ENCODE peak calls at places on chromosomes 3 and 15, in six cellular contexts. One of them, this sample, is unnamed.

GRCh38 chr3:129389572-129389937 is 38.9 kb downstream of the EFCAB12 start:
- DNase-seq in H1: no peak
- DNase-seq in mesenchymal stem cell: peak
- DNase-seq in neuronal stem cell: no peak
- DNase-seq in H9: no peak
- DNase-seq in IMR-90: peak
- DNase-seq in this sample: no peak

GRCh38 chr15:57555270-57555669 is 36.4 kb upstream of the MYZAP start:
- DNase-seq in H9: no peak
- DNase-seq in neuronal stem cell: no peak
- DNase-seq in H1: no peak
- DNase-seq in IMR-90: peak
- DNase-seq in mesenchymal stem cell: peak
- DNase-seq in this sample: no peak

GRCh38 chr3:183577336-183577735 is 21.8 kb upstream of the KLHL6 start:
- DNase-seq in H9: no peak
- DNase-seq in H1: no peak
- DNase-seq in IMR-90: no peak
- DNase-seq in mesenchymal stem cell: no peak
- DNase-seq in neuronal stem cell: no peak
- DNase-seq in this sample: no peak

GRCh38 chr3:111735271-111735758 is 123.8 kb upstream of the PHLDB2 start:
- DNase-seq in H9: no peak
- DNase-seq in mesenchymal stem cell: peak
- DNase-seq in neuronal stem cell: no peak
- DNase-seq in H1: no peak
- DNase-seq in IMR-90: peak
- DNase-seq in this sample: peak

GRCh38 chr3:186225603-186226002 is 116.7 kb upstream of the ETV5 start:
- DNase-seq in H9: no peak
- DNase-seq in neuronal stem cell: no peak
- DNase-seq in H1: no peak
- DNase-seq in IMR-90: no peak
- DNase-seq in mesenchymal stem cell: no peak
- DNase-seq in this sample: no peak

GRCh38 chr15:78767331-78767951 is 43.8 kb downstream of the ADAMTS7 start:
- DNase-seq in neuronal stem cell: no peak
- DNase-seq in mesenchymal stem cell: no peak
- DNase-seq in H9: no peak
- DNase-seq in IMR-90: no peak
- DNase-seq in H1: no peak
- DNase-seq in this sample: no peak

GRCh38 chr3:13004376-13004775 is 68.9 kb downstream of the IQSEC1 start:
- DNase-seq in H1: no peak
- DNase-seq in neuronal stem cell: no peak
- DNase-seq in H9: no peak
- DNase-seq in mesenchymal stem cell: no peak
- DNase-seq in IMR-90: no peak
- DNase-seq in this sample: no peak

GRCh38 chr3:136291302-136291701 is 41.2 kb downstream of the PCCB start:
- DNase-seq in H1: no peak
- DNase-seq in mesenchymal stem cell: no peak
- DNase-seq in IMR-90: no peak
- DNase-seq in neuronal stem cell: no peak
- DNase-seq in H9: no peak
- DNase-seq in this sample: no peak

GRCh38 chr15:80743189-80743833 is 35.9 kb upstream of the CEMIP start:
- DNase-seq in H9: no peak
- DNase-seq in neuronal stem cell: no peak
- DNase-seq in H1: no peak
- DNase-seq in IMR-90: peak
- DNase-seq in mesenchymal stem cell: peak
- DNase-seq in this sample: no peak

GRCh38 chr3:67515778-67516177 is 138.6 kb downstream of the SUCLG2 start:
- DNase-seq in neuronal stem cell: no peak
- DNase-seq in H9: peak
- DNase-seq in H1: no peak
- DNase-seq in IMR-90: no peak
- DNase-seq in mesenchymal stem cell: no peak
- DNase-seq in this sample: peak

GRCh38 chr15:71559098-71559497 is 251.3 kb upstream of the NR2E3 start:
- DNase-seq in neuronal stem cell: no peak
- DNase-seq in IMR-90: peak
- DNase-seq in H9: no peak
- DNase-seq in mesenchymal stem cell: peak
- DNase-seq in H1: no peak
- DNase-seq in this sample: no peak

DNA sequence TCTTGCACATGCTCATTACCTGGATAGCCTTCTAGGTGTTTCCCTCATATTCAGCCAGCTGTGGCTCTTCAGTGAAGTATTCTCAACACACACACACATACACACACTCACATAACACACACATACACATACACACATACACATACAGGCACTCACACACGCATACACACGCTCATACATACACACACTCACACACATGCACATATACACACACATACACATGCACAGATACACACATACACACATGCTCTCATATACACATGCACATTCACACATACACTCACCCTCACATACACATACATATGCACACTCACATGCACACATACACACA is 41.2 kb downstream of the GRK7 start:
- DNase-seq in H1: no peak
- DNase-seq in neuronal stem cell: no peak
- DNase-seq in H9: no peak
- DNase-seq in IMR-90: no peak
- DNase-seq in mesenchymal stem cell: no peak
- DNase-seq in this sample: no peak
- H3K23ac ChIP-seq in H1: no peak
- H3K23ac ChIP-seq in neuronal stem cell: no peak
- H3K23ac ChIP-seq in H9: peak
- H3K23ac ChIP-seq in IMR-90: no peak
- H3K23ac ChIP-seq in mesenchymal stem cell: no peak
- H3K23ac ChIP-seq in this sample: no peak

DNA sequence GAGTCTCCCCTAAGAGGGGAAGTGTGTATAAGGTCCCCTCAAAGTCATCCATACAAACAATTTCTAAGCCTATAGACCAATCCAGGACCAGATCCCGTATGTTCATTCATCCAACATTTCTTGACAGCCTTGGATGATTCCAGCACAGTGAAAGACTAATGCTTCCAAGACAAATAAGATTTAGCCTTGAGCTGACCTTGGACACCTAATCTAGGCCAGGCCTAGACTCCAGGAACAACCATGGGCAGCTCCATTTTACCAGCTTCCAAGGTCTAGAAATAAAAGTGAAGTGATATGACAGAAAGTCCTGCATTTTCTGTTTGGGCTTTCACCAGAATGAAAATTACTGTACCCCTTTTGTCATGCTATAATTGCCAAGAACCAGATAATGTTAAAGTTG is 67.9 kb upstream of the BCL6 start:
- DNase-seq in mesenchymal stem cell: no peak
- DNase-seq in neuronal stem cell: no peak
- DNase-seq in IMR-90: no peak
- DNase-seq in H9: no peak
- DNase-seq in H1: no peak
- DNase-seq in this sample: no peak
- H2BK5ac ChIP-seq in mesenchymal stem cell: no peak
- H2BK5ac ChIP-seq in neuronal stem cell: no peak
- H2BK5ac ChIP-seq in IMR-90: no peak
- H2BK5ac ChIP-seq in H9: no peak
- H2BK5ac ChIP-seq in H1: no peak
- H2BK5ac ChIP-seq in this sample: no peak

GRCh38 chr3:128267541-128267940 is 114.3 kb downstream of the EEFSEC start:
- DNase-seq in mesenchymal stem cell: no peak
- DNase-seq in IMR-90: no peak
- DNase-seq in H9: peak
- DNase-seq in H1: no peak
- DNase-seq in neuronal stem cell: no peak
- DNase-seq in this sample: no peak

GRCh38 chr3:128270559-128271492 is 117.5 kb downstream of the EEFSEC start:
- DNase-seq in H9: peak
- DNase-seq in H1: peak
- DNase-seq in mesenchymal stem cell: no peak
- DNase-seq in neuronal stem cell: no peak
- DNase-seq in IMR-90: no peak
- DNase-seq in this sample: peak

GRCh38 chr3:128269131-128269775 is 116.0 kb downstream of the EEFSEC start:
- DNase-seq in IMR-90: no peak
- DNase-seq in H9: peak
- DNase-seq in H1: peak
- DNase-seq in mesenchymal stem cell: no peak
- DNase-seq in neuronal stem cell: no peak
- DNase-seq in this sample: no peak

GRCh38 chr3:128271536-128272332 is 118.5 kb downstream of the EEFSEC start:
- DNase-seq in H1: peak
- DNase-seq in mesenchymal stem cell: no peak
- DNase-seq in IMR-90: no peak
- DNase-seq in neuronal stem cell: no peak
- DNase-seq in H9: no peak
- DNase-seq in this sample: no peak

DNA sequence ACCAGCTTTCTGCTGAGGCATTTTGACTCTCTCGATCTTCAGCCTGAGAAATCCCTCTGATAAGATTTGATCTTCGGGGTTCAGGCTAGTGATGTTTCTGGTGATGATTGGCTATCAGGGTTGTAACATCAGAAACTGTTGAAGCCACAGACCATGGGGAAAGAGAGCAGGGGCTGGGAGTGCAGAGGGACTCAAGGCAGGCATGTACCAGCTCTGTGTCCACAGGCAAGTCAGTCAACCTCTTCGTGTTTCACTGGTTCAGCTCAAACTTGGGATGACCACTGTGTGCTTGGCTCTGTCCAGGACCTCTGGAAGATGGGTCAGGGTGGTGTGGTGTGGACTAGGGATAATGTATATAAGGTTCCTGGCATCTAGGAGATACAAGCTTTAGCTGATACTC is 116.5 kb downstream of the EEFSEC start:
- DNase-seq in mesenchymal stem cell: no peak
- DNase-seq in neuronal stem cell: no peak
- DNase-seq in IMR-90: no peak
- DNase-seq in H9: no peak
- DNase-seq in H1: no peak
- DNase-seq in this sample: no peak
- H2AK5ac ChIP-seq in mesenchymal stem cell: no peak
- H2AK5ac ChIP-seq in neuronal stem cell: no peak
- H2AK5ac ChIP-seq in IMR-90: no peak
- H2AK5ac ChIP-seq in H9: no peak
- H2AK5ac ChIP-seq in H1: peak
- H2AK5ac ChIP-seq in this sample: no peak

DNA sequence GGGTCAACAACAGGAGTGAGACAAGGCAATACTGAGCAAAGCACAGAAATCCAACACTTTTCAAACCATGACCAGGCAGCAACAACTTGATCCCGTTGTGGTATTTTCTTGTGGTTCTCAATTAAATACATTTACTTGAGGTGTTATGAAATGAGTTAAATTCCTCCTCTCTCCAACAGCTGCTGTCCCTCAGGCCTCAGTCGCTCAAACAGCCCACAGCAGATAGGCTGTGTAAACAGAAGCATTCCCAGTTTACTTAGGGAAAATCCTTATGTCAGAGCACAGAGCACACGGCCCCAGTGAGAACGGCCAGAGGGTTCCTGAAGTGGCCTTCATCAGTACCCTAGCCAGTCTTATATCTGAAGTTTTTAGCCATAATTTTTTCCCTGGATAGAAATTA is 359.9 kb downstream of the AGBL1 start:
- DNase-seq in neuronal stem cell: no peak
- DNase-seq in H9: no peak
- DNase-seq in IMR-90: no peak
- DNase-seq in H1: no peak
- DNase-seq in mesenchymal stem cell: peak
- DNase-seq in this sample: no peak
- H3K23ac ChIP-seq in neuronal stem cell: no peak
- H3K23ac ChIP-seq in H9: no peak
- H3K23ac ChIP-seq in IMR-90: no peak
- H3K23ac ChIP-seq in H1: no peak
- H3K23ac ChIP-seq in mesenchymal stem cell: no peak
- H3K23ac ChIP-seq in this sample: no peak

DNA sequence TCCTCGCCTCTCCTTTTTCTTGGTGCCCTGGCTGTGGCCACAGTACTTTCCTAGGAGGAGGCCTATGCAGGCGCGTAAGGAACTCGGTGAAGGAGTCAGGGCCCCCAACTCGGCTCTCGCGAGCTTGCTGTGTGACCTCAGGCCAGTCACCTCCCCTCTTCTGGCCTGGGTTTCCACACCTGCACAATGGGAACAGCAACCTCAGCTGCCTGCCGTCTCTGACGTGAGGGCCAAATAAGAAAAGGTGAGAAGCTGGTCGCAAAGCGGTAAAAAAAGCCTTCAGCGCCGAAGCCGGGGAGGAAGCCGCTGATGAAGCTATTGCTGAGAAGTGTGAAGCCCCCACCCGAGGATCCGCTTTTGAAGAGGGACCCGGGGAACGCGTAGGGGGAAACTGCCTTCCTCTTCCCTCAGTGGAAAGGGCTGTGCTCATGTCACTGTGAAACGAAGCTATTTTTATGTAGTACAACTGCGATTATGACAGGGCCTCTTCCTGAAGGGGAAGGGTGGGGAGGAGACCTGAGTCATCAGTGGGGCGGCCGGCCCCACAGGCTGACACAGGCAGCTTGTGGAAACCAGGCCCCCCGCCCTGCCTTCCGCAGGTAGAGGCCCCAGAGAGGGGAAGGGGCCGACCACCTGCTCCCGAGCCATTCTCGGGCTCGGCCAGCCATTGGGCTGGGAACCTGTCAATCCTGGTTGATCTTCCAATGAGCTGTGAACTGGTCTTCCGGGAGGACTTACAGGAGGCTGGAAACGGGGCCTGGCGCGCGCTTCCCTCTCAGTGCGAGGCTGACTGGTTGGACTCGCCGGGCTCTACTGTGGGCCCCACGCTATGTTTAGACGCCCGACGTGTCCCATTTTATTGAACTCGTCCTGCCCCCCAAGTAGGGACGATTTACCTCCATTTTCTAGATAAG is 18.0 kb upstream of the ANKDD1A start:
- DNase-seq in H9: peak
- DNase-seq in H1: peak
- DNase-seq in neuronal stem cell: peak
- DNase-seq in mesenchymal stem cell: peak
- DNase-seq in IMR-90: peak
- DNase-seq in this sample: peak
- H2BK5ac ChIP-seq in H9: no peak
- H2BK5ac ChIP-seq in H1: peak
- H2BK5ac ChIP-seq in neuronal stem cell: peak
- H2BK5ac ChIP-seq in mesenchymal stem cell: no peak
- H2BK5ac ChIP-seq in IMR-90: peak
- H2BK5ac ChIP-seq in this sample: peak